ENCODE peak calls at places on chromosomes 3 and 15, in six cellular contexts. One of them, this sample, is unnamed. For H3K4me1, the result is how much of the 10 kb centered on the place peaks cover.

GRCh38 chr3:189270248-189270832 is 98.6 kb downstream of the TPRG1 start:
- DNase-seq in left ventricle myocardium inferior: peak
- DNase-seq in spleen: no peak
- DNase-seq in ovary: peak
- DNase-seq in CD8-positive, alpha-beta memory T cell: no peak
- DNase-seq in lower lobe of right lung: peak
- DNase-seq in this sample: peak

GRCh38 chr3:167109746-167110145 is 270.4 kb downstream of the ZBBX start:
- DNase-seq in spleen: no peak
- DNase-seq in ovary: no peak
- DNase-seq in left ventricle myocardium inferior: no peak
- DNase-seq in CD8-positive, alpha-beta memory T cell: no peak
- DNase-seq in lower lobe of right lung: no peak
- DNase-seq in this sample: no peak

GRCh38 chr3:35778201-35778600 is 138.9 kb downstream of the ARPP21 start:
- DNase-seq in ovary: no peak
- DNase-seq in left ventricle myocardium inferior: no peak
- DNase-seq in CD8-positive, alpha-beta memory T cell: no peak
- DNase-seq in spleen: no peak
- DNase-seq in lower lobe of right lung: no peak
- DNase-seq in this sample: no peak

GRCh38 chr15:58459562-58459961 is 27.8 kb downstream of the LIPC start:
- DNase-seq in ovary: no peak
- DNase-seq in left ventricle myocardium inferior: peak
- DNase-seq in CD8-positive, alpha-beta memory T cell: no peak
- DNase-seq in spleen: peak
- DNase-seq in lower lobe of right lung: no peak
- DNase-seq in this sample: no peak

GRCh38 chr3:172257638-172258400 is 190.4 kb downstream of the GHSR start:
- DNase-seq in lower lobe of right lung: no peak
- DNase-seq in left ventricle myocardium inferior: no peak
- DNase-seq in spleen: no peak
- DNase-seq in CD8-positive, alpha-beta memory T cell: no peak
- DNase-seq in ovary: no peak
- DNase-seq in this sample: no peak

GRCh38 chr15:89472785-89473256 is 23.6 kb downstream of the RHCG start:
- DNase-seq in left ventricle myocardium inferior: peak
- DNase-seq in ovary: no peak
- DNase-seq in spleen: peak
- DNase-seq in lower lobe of right lung: no peak
- DNase-seq in CD8-positive, alpha-beta memory T cell: no peak
- DNase-seq in this sample: peak

GRCh38 chr15:20353966-20354883 is 187.4 kb downstream of the GOLGA6L6 start:
- DNase-seq in ovary: peak
- DNase-seq in spleen: peak
- DNase-seq in lower lobe of right lung: peak
- DNase-seq in CD8-positive, alpha-beta memory T cell: no peak
- DNase-seq in left ventricle myocardium inferior: no peak
- DNase-seq in this sample: no peak

GRCh38 chr3:21752749-21753347 is 1.8 kb upstream of the ZNF385D start:
- DNase-seq in ovary: no peak
- DNase-seq in lower lobe of right lung: no peak
- DNase-seq in left ventricle myocardium inferior: no peak
- DNase-seq in CD8-positive, alpha-beta memory T cell: no peak
- DNase-seq in spleen: no peak
- DNase-seq in this sample: no peak

GRCh38 chr3:72441284-72441994 is 406.8 kb downstream of the SHQ1 start:
- DNase-seq in ovary: no peak
- DNase-seq in lower lobe of right lung: no peak
- DNase-seq in spleen: no peak
- DNase-seq in left ventricle myocardium inferior: no peak
- DNase-seq in CD8-positive, alpha-beta memory T cell: no peak
- DNase-seq in this sample: no peak

GRCh38 chr3:125003369-125003853 is 52.4 kb downstream of the HEG1 start:
- DNase-seq in spleen: no peak
- DNase-seq in ovary: peak
- DNase-seq in left ventricle myocardium inferior: peak
- DNase-seq in lower lobe of right lung: no peak
- DNase-seq in CD8-positive, alpha-beta memory T cell: no peak
- DNase-seq in this sample: peak

GRCh38 chr3:14324224-14324944 is 78.0 kb upstream of the SLC6A6 start:
- DNase-seq in spleen: peak
- DNase-seq in ovary: no peak
- DNase-seq in left ventricle myocardium inferior: no peak
- DNase-seq in CD8-positive, alpha-beta memory T cell: no peak
- DNase-seq in lower lobe of right lung: no peak
- DNase-seq in this sample: peak

GRCh38 chr3:64571982-64572381 is 115.8 kb downstream of the ADAMTS9 start:
- DNase-seq in lower lobe of right lung: no peak
- DNase-seq in ovary: no peak
- DNase-seq in CD8-positive, alpha-beta memory T cell: no peak
- DNase-seq in spleen: no peak
- DNase-seq in left ventricle myocardium inferior: no peak
- DNase-seq in this sample: no peak

GRCh38 chr15:59296181-59296617 is 76.5 kb downstream of the MYO1E start:
- DNase-seq in lower lobe of right lung: no peak
- DNase-seq in CD8-positive, alpha-beta memory T cell: no peak
- DNase-seq in spleen: no peak
- DNase-seq in ovary: no peak
- DNase-seq in left ventricle myocardium inferior: no peak
- DNase-seq in this sample: peak

GRCh38 chr15:83287541-83288027 is 3.1 kb upstream of the BNC1 start:
- DNase-seq in CD8-positive, alpha-beta memory T cell: no peak
- DNase-seq in lower lobe of right lung: no peak
- DNase-seq in spleen: no peak
- DNase-seq in left ventricle myocardium inferior: no peak
- DNase-seq in ovary: no peak
- DNase-seq in this sample: peak

GRCh38 chr15:75554717-75555116 is 24.4 kb downstream of the PTPN9 start:
- DNase-seq in left ventricle myocardium inferior: no peak
- DNase-seq in spleen: no peak
- DNase-seq in lower lobe of right lung: no peak
- DNase-seq in ovary: no peak
- DNase-seq in CD8-positive, alpha-beta memory T cell: no peak
- DNase-seq in this sample: no peak

GRCh38 chr3:191775451-191776233 is 314.7 kb downstream of the PYDC2 start:
- DNase-seq in CD8-positive, alpha-beta memory T cell: no peak
- DNase-seq in lower lobe of right lung: no peak
- DNase-seq in ovary: no peak
- DNase-seq in spleen: no peak
- DNase-seq in left ventricle myocardium inferior: no peak
- DNase-seq in this sample: no peak

GRCh38 chr3:105876745-105877624 is 8.2 kb upstream of the CBLB start:
- DNase-seq in lower lobe of right lung: no peak
- DNase-seq in left ventricle myocardium inferior: no peak
- DNase-seq in spleen: no peak
- DNase-seq in CD8-positive, alpha-beta memory T cell: no peak
- DNase-seq in ovary: no peak
- DNase-seq in this sample: no peak

GRCh38 chr3:113247051-113247450 is 35.7 kb downstream of the BOC start:
- DNase-seq in left ventricle myocardium inferior: no peak
- DNase-seq in spleen: no peak
- DNase-seq in CD8-positive, alpha-beta memory T cell: no peak
- DNase-seq in ovary: no peak
- DNase-seq in lower lobe of right lung: no peak
- DNase-seq in this sample: no peak

GRCh38 chr3:23665741-23666140 is 140.0 kb upstream of the UBE2E1 start:
- DNase-seq in lower lobe of right lung: no peak
- DNase-seq in left ventricle myocardium inferior: no peak
- DNase-seq in spleen: no peak
- DNase-seq in ovary: no peak
- DNase-seq in CD8-positive, alpha-beta memory T cell: no peak
- DNase-seq in this sample: no peak
- H3K4me1 ChIP-seq in lower lobe of right lung: under half
- H3K4me1 ChIP-seq in left ventricle myocardium inferior: under half
- H3K4me1 ChIP-seq in spleen: under half
- H3K4me1 ChIP-seq in ovary: under half
- H3K4me1 ChIP-seq in CD8-positive, alpha-beta memory T cell: under half
- H3K4me1 ChIP-seq in this sample: half or more

GRCh38 chr3:53496984-53497383 is 2.6 kb downstream of the CACNA1D start:
- DNase-seq in lower lobe of right lung: no peak
- DNase-seq in spleen: no peak
- DNase-seq in ovary: no peak
- DNase-seq in CD8-positive, alpha-beta memory T cell: no peak
- DNase-seq in left ventricle myocardium inferior: no peak
- DNase-seq in this sample: no peak

GRCh38 chr3:53495518-53496501 is 1.4 kb downstream of the CACNA1D start:
- DNase-seq in left ventricle myocardium inferior: no peak
- DNase-seq in spleen: no peak
- DNase-seq in CD8-positive, alpha-beta memory T cell: no peak
- DNase-seq in lower lobe of right lung: no peak
- DNase-seq in ovary: peak
- DNase-seq in this sample: no peak

GRCh38 chr3:53495091-53495517 is 693 bp downstream of the CACNA1D start:
- DNase-seq in CD8-positive, alpha-beta memory T cell: no peak
- DNase-seq in left ventricle myocardium inferior: no peak
- DNase-seq in lower lobe of right lung: no peak
- DNase-seq in spleen: no peak
- DNase-seq in ovary: peak
- DNase-seq in this sample: no peak

GRCh38 chr3:53493618-53493996 is 804 bp upstream of the CACNA1D start:
- DNase-seq in CD8-positive, alpha-beta memory T cell: no peak
- DNase-seq in left ventricle myocardium inferior: no peak
- DNase-seq in ovary: no peak
- DNase-seq in lower lobe of right lung: no peak
- DNase-seq in spleen: no peak
- DNase-seq in this sample: no peak

DNA sequence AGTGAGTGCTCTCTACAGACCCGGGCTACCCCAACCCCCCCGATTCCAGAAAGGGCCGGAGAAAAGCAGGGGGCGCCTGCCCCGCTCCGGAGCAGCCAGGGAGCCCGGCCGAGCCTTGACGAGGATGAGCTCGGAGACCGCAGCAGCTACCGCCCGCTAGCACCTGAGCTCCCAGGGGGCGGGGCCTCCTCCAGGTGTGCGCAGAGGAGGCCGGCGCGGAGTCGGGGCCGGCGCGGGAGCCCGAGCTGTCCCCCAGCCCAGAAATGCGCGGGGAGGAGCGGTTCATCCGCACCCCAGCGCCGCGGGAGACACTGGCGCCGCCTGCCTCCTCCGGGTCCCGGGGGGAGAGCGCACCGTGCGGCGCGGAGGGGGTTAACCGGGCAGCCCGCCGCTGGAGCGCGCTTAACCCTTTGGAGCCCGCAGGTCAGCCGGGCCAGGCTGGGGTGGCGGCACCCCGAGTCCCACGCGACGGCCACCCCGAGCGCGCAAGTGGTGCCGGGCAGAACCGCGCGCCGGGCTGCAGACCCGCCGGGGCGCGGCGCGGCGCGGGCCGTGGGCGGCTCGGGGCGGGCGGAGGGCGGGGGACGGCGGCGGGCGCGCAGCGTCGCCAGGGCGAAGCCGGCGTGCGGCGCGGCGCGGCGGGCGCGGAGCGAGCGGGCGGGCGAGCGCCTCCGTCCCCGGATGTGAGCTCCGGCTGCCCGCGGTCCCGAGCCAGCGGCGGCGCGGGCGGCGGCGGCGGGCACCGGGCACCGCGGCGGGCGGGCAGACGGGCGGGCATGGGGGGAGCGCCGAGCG is at the start of gene CACNA1D:
- DNase-seq in left ventricle myocardium inferior: no peak
- DNase-seq in CD8-positive, alpha-beta memory T cell: no peak
- DNase-seq in lower lobe of right lung: peak
- DNase-seq in spleen: no peak
- DNase-seq in ovary: peak
- DNase-seq in this sample: no peak
- H3K27ac ChIP-seq in left ventricle myocardium inferior: no peak
- H3K27ac ChIP-seq in CD8-positive, alpha-beta memory T cell: no peak
- H3K27ac ChIP-seq in lower lobe of right lung: peak
- H3K27ac ChIP-seq in spleen: peak
- H3K27ac ChIP-seq in ovary: no peak
- H3K27ac ChIP-seq in this sample: no peak

GRCh38 chr15:41773332-41773728 is 954 bp upstream of the MAPKBP1 start:
- DNase-seq in CD8-positive, alpha-beta memory T cell: no peak
- DNase-seq in left ventricle myocardium inferior: no peak
- DNase-seq in lower lobe of right lung: no peak
- DNase-seq in ovary: no peak
- DNase-seq in spleen: no peak
- DNase-seq in this sample: no peak

GRCh38 chr15:41773729-41774061 is 589 bp upstream of the MAPKBP1 start:
- DNase-seq in ovary: no peak
- DNase-seq in spleen: no peak
- DNase-seq in left ventricle myocardium inferior: no peak
- DNase-seq in lower lobe of right lung: no peak
- DNase-seq in CD8-positive, alpha-beta memory T cell: no peak
- DNase-seq in this sample: no peak

GRCh38 chr15:41774873-41775417 is 661 bp downstream of the MAPKBP1 start:
- DNase-seq in left ventricle myocardium inferior: no peak
- DNase-seq in lower lobe of right lung: no peak
- DNase-seq in ovary: no peak
- DNase-seq in CD8-positive, alpha-beta memory T cell: peak
- DNase-seq in spleen: peak
- DNase-seq in this sample: no peak

GRCh38 chr15:41774062-41774872 is at the start of gene MAPKBP1:
- DNase-seq in left ventricle myocardium inferior: peak
- DNase-seq in spleen: peak
- DNase-seq in CD8-positive, alpha-beta memory T cell: peak
- DNase-seq in lower lobe of right lung: peak
- DNase-seq in ovary: peak
- DNase-seq in this sample: peak

DNA sequence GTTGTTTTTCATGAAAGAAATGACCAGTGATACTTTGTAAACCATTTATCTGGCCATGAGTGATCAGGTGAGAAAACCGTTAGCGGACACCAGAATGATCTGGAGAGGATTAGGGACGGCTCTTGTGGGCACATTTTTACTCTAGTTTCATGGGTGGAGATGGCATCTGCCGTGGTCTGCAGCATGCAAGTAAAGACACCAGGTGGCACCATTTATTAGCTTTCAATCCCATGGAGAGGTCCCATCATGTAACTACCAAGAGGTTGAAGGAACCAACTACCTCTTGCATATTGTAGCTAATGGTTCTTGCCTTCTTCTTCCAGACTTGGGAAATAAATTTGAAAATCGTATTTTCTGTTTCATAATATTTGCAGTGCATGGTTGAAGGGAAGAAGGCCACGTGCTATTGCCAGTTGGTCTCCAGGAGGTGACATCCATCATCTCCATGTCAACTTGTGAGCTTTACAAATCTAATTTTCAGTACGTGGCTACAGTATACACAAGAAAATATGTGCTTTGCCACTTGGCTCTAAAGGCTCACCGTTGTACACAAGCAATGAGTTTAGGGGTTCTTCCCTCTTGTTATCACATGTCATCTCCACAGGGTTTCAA is 1.5 kb upstream of the MAPKBP1 start:
- DNase-seq in ovary: no peak
- DNase-seq in lower lobe of right lung: no peak
- DNase-seq in left ventricle myocardium inferior: no peak
- DNase-seq in spleen: no peak
- DNase-seq in CD8-positive, alpha-beta memory T cell: peak
- DNase-seq in this sample: peak
- H3K4me1 ChIP-seq in ovary: under half
- H3K4me1 ChIP-seq in lower lobe of right lung: under half
- H3K4me1 ChIP-seq in left ventricle myocardium inferior: under half
- H3K4me1 ChIP-seq in spleen: under half
- H3K4me1 ChIP-seq in CD8-positive, alpha-beta memory T cell: under half
- H3K4me1 ChIP-seq in this sample: under half

GRCh38 chr3:187291001-187291511 is 481 bp downstream of the MASP1 start:
- DNase-seq in lower lobe of right lung: no peak
- DNase-seq in CD8-positive, alpha-beta memory T cell: no peak
- DNase-seq in left ventricle myocardium inferior: no peak
- DNase-seq in ovary: peak
- DNase-seq in spleen: no peak
- DNase-seq in this sample: peak
- H3K27ac ChIP-seq in lower lobe of right lung: peak
- H3K27ac ChIP-seq in CD8-positive, alpha-beta memory T cell: no peak
- H3K27ac ChIP-seq in left ventricle myocardium inferior: peak
- H3K27ac ChIP-seq in ovary: no peak
- H3K27ac ChIP-seq in spleen: no peak
- H3K27ac ChIP-seq in this sample: peak